ENCODE peak calls at places on chromosomes 12 and 14, in eight cellular contexts. One of them, this sample, is unnamed.
A peak's percentile ranks its signal among the peaks of the same experiment; 100 is the strongest.

GRCh38 chr14:54685286-54685845 is 118.4 kb downstream of the SAMD4A start:
- DNase-seq in body of pancreas: no peak
- DNase-seq in suprapubic skin: no peak
- DNase-seq in uterus: no peak
- DNase-seq in gastrocnemius medialis: no peak
- DNase-seq in H1: no peak
- DNase-seq in IMR-90: no peak
- DNase-seq in tibial nerve: no peak
- DNase-seq in this sample: no peak

GRCh38 chr14:32073537-32074189 is 3.4 kb upstream of the ARHGAP5 start:
- DNase-seq in body of pancreas: peak; percentile 60
- DNase-seq in suprapubic skin: no peak
- DNase-seq in uterus: no peak
- DNase-seq in gastrocnemius medialis: peak; percentile 43
- DNase-seq in H1: no peak
- DNase-seq in IMR-90: peak; percentile 82
- DNase-seq in tibial nerve: no peak
- DNase-seq in this sample: no peak

GRCh38 chr12:50626026-50626425 is 121.2 kb downstream of the DIP2B start:
- DNase-seq in body of pancreas: no peak
- DNase-seq in suprapubic skin: no peak
- DNase-seq in uterus: no peak
- DNase-seq in gastrocnemius medialis: no peak
- DNase-seq in H1: peak; percentile 7
- DNase-seq in IMR-90: no peak
- DNase-seq in tibial nerve: no peak
- DNase-seq in this sample: no peak

GRCh38 chr12:80299219-80299618 is 144.8 kb upstream of the PTPRQ start:
- DNase-seq in body of pancreas: no peak
- DNase-seq in suprapubic skin: no peak
- DNase-seq in uterus: no peak
- DNase-seq in gastrocnemius medialis: no peak
- DNase-seq in H1: no peak
- DNase-seq in IMR-90: no peak
- DNase-seq in tibial nerve: no peak
- DNase-seq in this sample: no peak

GRCh38 chr12:7602287-7602686 is 63.4 kb downstream of the APOBEC1 start:
- DNase-seq in body of pancreas: no peak
- DNase-seq in suprapubic skin: no peak
- DNase-seq in uterus: no peak
- DNase-seq in gastrocnemius medialis: no peak
- DNase-seq in H1: no peak
- DNase-seq in IMR-90: peak; percentile 11
- DNase-seq in tibial nerve: no peak
- DNase-seq in this sample: no peak

GRCh38 chr14:77870646-77871045 is 70.7 kb downstream of the ADCK1 start:
- DNase-seq in body of pancreas: no peak
- DNase-seq in suprapubic skin: no peak
- DNase-seq in uterus: no peak
- DNase-seq in gastrocnemius medialis: no peak
- DNase-seq in H1: no peak
- DNase-seq in IMR-90: no peak
- DNase-seq in tibial nerve: no peak
- DNase-seq in this sample: no peak

GRCh38 chr14:80664576-80664975 is 277.0 kb downstream of the CEP128 start:
- DNase-seq in body of pancreas: no peak
- DNase-seq in suprapubic skin: no peak
- DNase-seq in uterus: no peak
- DNase-seq in gastrocnemius medialis: no peak
- DNase-seq in H1: no peak
- DNase-seq in IMR-90: peak; percentile 83
- DNase-seq in tibial nerve: no peak
- DNase-seq in this sample: no peak

GRCh38 chr12:38823743-38824142 is 81.6 kb downstream of the CPNE8 start:
- DNase-seq in body of pancreas: no peak
- DNase-seq in suprapubic skin: no peak
- DNase-seq in uterus: no peak
- DNase-seq in gastrocnemius medialis: no peak
- DNase-seq in H1: no peak
- DNase-seq in IMR-90: no peak
- DNase-seq in tibial nerve: no peak
- DNase-seq in this sample: no peak

GRCh38 chr14:105859717-105860614 is 333.6 kb downstream of the TMEM121 start:
- DNase-seq in body of pancreas: peak; percentile 1
- DNase-seq in suprapubic skin: peak; percentile 59
- DNase-seq in uterus: peak; percentile 5
- DNase-seq in gastrocnemius medialis: no peak
- DNase-seq in H1: no peak
- DNase-seq in IMR-90: no peak
- DNase-seq in tibial nerve: no peak
- DNase-seq in this sample: no peak

GRCh38 chr14:51006781-51007211 is 62.5 kb upstream of the PYGL start:
- DNase-seq in body of pancreas: no peak
- DNase-seq in suprapubic skin: no peak
- DNase-seq in uterus: peak; percentile 46
- DNase-seq in gastrocnemius medialis: peak; percentile 82
- DNase-seq in H1: no peak
- DNase-seq in IMR-90: peak; percentile 58
- DNase-seq in tibial nerve: no peak
- DNase-seq in this sample: no peak

GRCh38 chr12:68624933-68625332 is 14.2 kb downstream of the RAP1B start:
- DNase-seq in body of pancreas: no peak
- DNase-seq in suprapubic skin: no peak
- DNase-seq in uterus: no peak
- DNase-seq in gastrocnemius medialis: no peak
- DNase-seq in H1: no peak
- DNase-seq in IMR-90: no peak
- DNase-seq in tibial nerve: no peak
- DNase-seq in this sample: no peak

GRCh38 chr12:128019996-128020544 is 246.9 kb upstream of the TMEM132C start:
- DNase-seq in body of pancreas: no peak
- DNase-seq in suprapubic skin: no peak
- DNase-seq in uterus: no peak
- DNase-seq in gastrocnemius medialis: no peak
- DNase-seq in H1: no peak
- DNase-seq in IMR-90: no peak
- DNase-seq in tibial nerve: no peak
- DNase-seq in this sample: no peak

GRCh38 chr12:27595231-27595642 is 71.2 kb downstream of the PPFIBP1 start:
- DNase-seq in body of pancreas: peak; percentile 32
- DNase-seq in suprapubic skin: no peak
- DNase-seq in uterus: peak; percentile 45
- DNase-seq in gastrocnemius medialis: peak; percentile 25
- DNase-seq in H1: no peak
- DNase-seq in IMR-90: peak; percentile 89
- DNase-seq in tibial nerve: no peak
- DNase-seq in this sample: no peak

GRCh38 chr12:132803883-132804282 is 24.8 kb downstream of the GOLGA3 start:
- DNase-seq in body of pancreas: no peak
- DNase-seq in suprapubic skin: peak; percentile 86
- DNase-seq in uterus: peak; percentile 66
- DNase-seq in gastrocnemius medialis: no peak
- DNase-seq in H1: no peak
- DNase-seq in IMR-90: no peak
- DNase-seq in tibial nerve: no peak
- DNase-seq in this sample: no peak

GRCh38 chr14:38255673-38256357 is at the start of gene CLEC14A:
- DNase-seq in body of pancreas: peak; percentile 10
- DNase-seq in suprapubic skin: peak; percentile 78
- DNase-seq in uterus: peak; percentile 40
- DNase-seq in gastrocnemius medialis: no peak
- DNase-seq in H1: peak; percentile 77
- DNase-seq in IMR-90: no peak
- DNase-seq in tibial nerve: peak; percentile 29
- DNase-seq in this sample: no peak
- TF ChIP-seq POLR2A in body of pancreas: peak; percentile 32
- TF ChIP-seq POLR2A in suprapubic skin: no peak
- TF ChIP-seq POLR2A in uterus: peak; percentile 40
- TF ChIP-seq POLR2A in gastrocnemius medialis: peak; percentile 36
- TF ChIP-seq POLR2A in H1: no peak
- TF ChIP-seq POLR2A in IMR-90: no peak
- TF ChIP-seq POLR2A in tibial nerve: no peak
- TF ChIP-seq POLR2A in this sample: no peak

DNA sequence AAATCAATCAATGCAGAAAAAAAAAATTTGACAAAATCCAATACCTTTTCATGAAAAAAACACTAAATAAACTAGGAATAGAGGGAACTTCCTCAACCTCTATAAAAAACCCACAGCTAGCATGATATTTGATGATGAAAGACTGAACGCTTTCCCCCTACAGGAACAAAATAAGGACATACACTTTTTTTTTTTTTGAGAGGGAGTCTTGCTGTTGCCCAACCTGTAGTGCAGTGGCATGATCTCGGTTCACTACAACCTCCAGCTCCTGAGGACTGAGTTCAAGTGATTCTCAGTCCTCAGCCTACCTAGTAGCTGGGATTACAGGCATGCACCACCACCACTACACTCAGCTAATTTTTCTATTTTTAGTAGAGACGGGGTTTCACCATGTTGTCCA is 17.9 kb upstream of the CAMKK2 start:
- DNase-seq in body of pancreas: no peak
- DNase-seq in suprapubic skin: no peak
- DNase-seq in uterus: no peak
- DNase-seq in gastrocnemius medialis: no peak
- DNase-seq in H1: no peak
- DNase-seq in IMR-90: no peak
- DNase-seq in tibial nerve: no peak
- DNase-seq in this sample: no peak
- TF ChIP-seq CTCF in body of pancreas: no peak
- TF ChIP-seq CTCF in suprapubic skin: no peak
- TF ChIP-seq CTCF in uterus: no peak
- TF ChIP-seq CTCF in gastrocnemius medialis: no peak
- TF ChIP-seq CTCF in H1: no peak
- TF ChIP-seq CTCF in IMR-90: no peak
- TF ChIP-seq CTCF in tibial nerve: no peak
- TF ChIP-seq CTCF in this sample: no peak

GRCh38 chr12:120076651-120077050 is 39.9 kb downstream of the RAB35 start:
- DNase-seq in body of pancreas: no peak
- DNase-seq in suprapubic skin: no peak
- DNase-seq in uterus: no peak
- DNase-seq in gastrocnemius medialis: no peak
- DNase-seq in H1: no peak
- DNase-seq in IMR-90: no peak
- DNase-seq in tibial nerve: no peak
- DNase-seq in this sample: no peak
- H3K4me3 ChIP-seq in body of pancreas: no peak overlapping the region
- H3K4me3 ChIP-seq in suprapubic skin: no peak overlapping the region
- H3K4me3 ChIP-seq in uterus: no peak overlapping the region
- H3K4me3 ChIP-seq in gastrocnemius medialis: no peak overlapping the region
- H3K4me3 ChIP-seq in H1: no peak overlapping the region
- H3K4me3 ChIP-seq in IMR-90: no peak overlapping the region
- H3K4me3 ChIP-seq in tibial nerve: no peak overlapping the region
- H3K4me3 ChIP-seq in this sample: no peak overlapping the region

DNA sequence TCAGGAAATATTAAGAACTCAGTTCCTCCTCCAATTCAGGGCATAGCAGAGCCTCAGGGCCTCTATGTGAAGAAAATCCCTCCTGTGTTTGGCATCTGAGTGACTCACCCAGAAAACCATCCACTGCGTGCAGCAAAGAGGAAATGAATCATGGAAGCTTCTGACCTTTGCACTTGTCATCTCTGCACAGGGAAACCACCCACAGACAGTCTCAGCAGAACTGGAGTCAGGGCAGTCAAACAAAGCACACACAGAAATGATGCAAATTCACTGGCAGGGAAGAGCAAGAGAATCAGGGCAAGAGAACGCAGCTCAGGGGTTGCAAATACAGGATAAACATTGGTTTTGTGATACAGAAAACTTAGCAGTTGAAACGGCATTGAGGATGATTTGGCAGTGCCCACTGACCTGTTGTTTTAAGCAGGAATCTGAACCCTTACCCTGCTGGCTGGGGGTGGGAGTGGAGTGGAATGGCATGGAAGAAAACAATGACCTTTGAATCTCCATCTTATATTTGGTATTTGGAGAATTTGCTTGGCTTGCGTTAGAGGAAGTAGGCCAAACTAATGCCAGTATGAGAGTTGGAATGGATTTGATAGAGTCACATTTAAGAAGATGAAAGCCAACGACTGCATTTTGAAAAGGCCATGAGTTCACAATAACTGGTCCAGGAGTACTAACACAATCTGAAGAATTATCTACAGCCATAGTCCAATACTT is 53.5 kb downstream of the PHLDA1 start:
- DNase-seq in body of pancreas: peak; percentile 54
- DNase-seq in suprapubic skin: no peak
- DNase-seq in uterus: peak; percentile 33
- DNase-seq in gastrocnemius medialis: peak; percentile 19
- DNase-seq in H1: no peak
- DNase-seq in IMR-90: peak; percentile 100
- DNase-seq in tibial nerve: peak; percentile 33
- DNase-seq in this sample: peak; percentile 25
- TF ChIP-seq POLR2A in body of pancreas: no peak
- TF ChIP-seq POLR2A in suprapubic skin: no peak
- TF ChIP-seq POLR2A in uterus: no peak
- TF ChIP-seq POLR2A in gastrocnemius medialis: no peak
- TF ChIP-seq POLR2A in H1: no peak
- TF ChIP-seq POLR2A in IMR-90: peak; percentile 2
- TF ChIP-seq POLR2A in tibial nerve: peak; percentile 26
- TF ChIP-seq POLR2A in this sample: no peak

GRCh38 chr14:42378274-42378673 is 771.6 kb downstream of the LRFN5 start:
- DNase-seq in body of pancreas: no peak
- DNase-seq in suprapubic skin: no peak
- DNase-seq in uterus: no peak
- DNase-seq in gastrocnemius medialis: no peak
- DNase-seq in H1: no peak
- DNase-seq in IMR-90: no peak
- DNase-seq in tibial nerve: no peak
- DNase-seq in this sample: no peak
- TF ChIP-seq CTCF in body of pancreas: no peak
- TF ChIP-seq CTCF in suprapubic skin: no peak
- TF ChIP-seq CTCF in uterus: no peak
- TF ChIP-seq CTCF in gastrocnemius medialis: no peak
- TF ChIP-seq CTCF in H1: peak; percentile 52
- TF ChIP-seq CTCF in IMR-90: no peak
- TF ChIP-seq CTCF in tibial nerve: no peak
- TF ChIP-seq CTCF in this sample: no peak

This sample was measured in esophagus squamous epithelium.